ENCODE peak calls at places on chromosomes 13 and 19, in nine cellular contexts. One of them, this sample, is unnamed.

GRCh38 chr19:51398096-51398704 is 7.8 kb upstream of the C19orf84 start:
- DNase-seq in iPS-NIHi11: peak
- DNase-seq in cardiac fibroblast: peak
- DNase-seq in pancreas: no peak
- DNase-seq in Karpas-422: peak
- DNase-seq in colonic mucosa: no peak
- DNase-seq in mucosa of descending colon: no peak
- DNase-seq in lung microvascular endothelial cell: peak
- DNase-seq in NB4: peak
- DNase-seq in this sample: no peak

GRCh38 chr19:29758863-29759262 is 43.8 kb upstream of the C19orf12 start:
- DNase-seq in Karpas-422: no peak
- DNase-seq in lung microvascular endothelial cell: no peak
- DNase-seq in NB4: no peak
- DNase-seq in mucosa of descending colon: no peak
- DNase-seq in iPS-NIHi11: no peak
- DNase-seq in colonic mucosa: no peak
- DNase-seq in cardiac fibroblast: no peak
- DNase-seq in pancreas: no peak
- DNase-seq in this sample: no peak

GRCh38 chr13:113351514-113352026 is 12.4 kb downstream of the GRTP1 start:
- DNase-seq in Karpas-422: no peak
- DNase-seq in iPS-NIHi11: no peak
- DNase-seq in lung microvascular endothelial cell: peak
- DNase-seq in mucosa of descending colon: no peak
- DNase-seq in pancreas: no peak
- DNase-seq in cardiac fibroblast: no peak
- DNase-seq in colonic mucosa: no peak
- DNase-seq in NB4: no peak
- DNase-seq in this sample: no peak

GRCh38 chr19:47026889-47027288 is 7.3 kb downstream of the NPAS1 start:
- DNase-seq in iPS-NIHi11: no peak
- DNase-seq in mucosa of descending colon: no peak
- DNase-seq in lung microvascular endothelial cell: no peak
- DNase-seq in colonic mucosa: no peak
- DNase-seq in NB4: no peak
- DNase-seq in cardiac fibroblast: no peak
- DNase-seq in pancreas: no peak
- DNase-seq in Karpas-422: no peak
- DNase-seq in this sample: no peak

GRCh38 chr13:98548230-98548629 is 28.7 kb downstream of the STK24 start:
- DNase-seq in colonic mucosa: no peak
- DNase-seq in cardiac fibroblast: no peak
- DNase-seq in iPS-NIHi11: no peak
- DNase-seq in NB4: no peak
- DNase-seq in mucosa of descending colon: no peak
- DNase-seq in lung microvascular endothelial cell: no peak
- DNase-seq in pancreas: no peak
- DNase-seq in Karpas-422: no peak
- DNase-seq in this sample: no peak

GRCh38 chr19:54108496-54108895 is 5.8 kb downstream of the NDUFA3 start:
- DNase-seq in pancreas: no peak
- DNase-seq in Karpas-422: no peak
- DNase-seq in lung microvascular endothelial cell: no peak
- DNase-seq in cardiac fibroblast: no peak
- DNase-seq in colonic mucosa: no peak
- DNase-seq in iPS-NIHi11: no peak
- DNase-seq in mucosa of descending colon: no peak
- DNase-seq in NB4: no peak
- DNase-seq in this sample: no peak

GRCh38 chr13:103884139-103884723 is 818.0 kb upstream of the SLC10A2 start:
- DNase-seq in colonic mucosa: no peak
- DNase-seq in NB4: no peak
- DNase-seq in Karpas-422: no peak
- DNase-seq in lung microvascular endothelial cell: no peak
- DNase-seq in cardiac fibroblast: no peak
- DNase-seq in pancreas: no peak
- DNase-seq in iPS-NIHi11: no peak
- DNase-seq in mucosa of descending colon: no peak
- DNase-seq in this sample: no peak

GRCh38 chr13:74132152-74132767 is 1.9 kb downstream of the KLF12 start:
- DNase-seq in iPS-NIHi11: no peak
- DNase-seq in colonic mucosa: no peak
- DNase-seq in pancreas: no peak
- DNase-seq in Karpas-422: peak
- DNase-seq in NB4: no peak
- DNase-seq in lung microvascular endothelial cell: no peak
- DNase-seq in mucosa of descending colon: no peak
- DNase-seq in cardiac fibroblast: peak
- DNase-seq in this sample: peak

GRCh38 chr13:29855784-29856183 is 5.4 kb upstream of the UBL3 start:
- DNase-seq in pancreas: no peak
- DNase-seq in NB4: no peak
- DNase-seq in colonic mucosa: no peak
- DNase-seq in Karpas-422: no peak
- DNase-seq in cardiac fibroblast: no peak
- DNase-seq in lung microvascular endothelial cell: no peak
- DNase-seq in iPS-NIHi11: no peak
- DNase-seq in mucosa of descending colon: no peak
- DNase-seq in this sample: no peak

GRCh38 chr19:53903055-53903680 is 5.9 kb upstream of the CACNG7 start:
- DNase-seq in Karpas-422: peak
- DNase-seq in mucosa of descending colon: no peak
- DNase-seq in iPS-NIHi11: peak
- DNase-seq in pancreas: no peak
- DNase-seq in colonic mucosa: peak
- DNase-seq in NB4: peak
- DNase-seq in lung microvascular endothelial cell: peak
- DNase-seq in cardiac fibroblast: peak
- DNase-seq in this sample: peak

GRCh38 chr13:112783135-112783945 is 93.5 kb downstream of the ATP11A start:
- DNase-seq in lung microvascular endothelial cell: no peak
- DNase-seq in iPS-NIHi11: no peak
- DNase-seq in cardiac fibroblast: peak
- DNase-seq in pancreas: no peak
- DNase-seq in Karpas-422: no peak
- DNase-seq in NB4: no peak
- DNase-seq in colonic mucosa: no peak
- DNase-seq in mucosa of descending colon: peak
- DNase-seq in this sample: no peak

GRCh38 chr13:105159794-105160193 is 1375.7 kb downstream of the EFNB2 start:
- DNase-seq in cardiac fibroblast: no peak
- DNase-seq in iPS-NIHi11: no peak
- DNase-seq in lung microvascular endothelial cell: no peak
- DNase-seq in mucosa of descending colon: no peak
- DNase-seq in pancreas: no peak
- DNase-seq in Karpas-422: no peak
- DNase-seq in colonic mucosa: no peak
- DNase-seq in NB4: no peak
- DNase-seq in this sample: no peak

GRCh38 chr13:21359855-21360254 is 99.2 kb downstream of the ZDHHC20 start:
- DNase-seq in cardiac fibroblast: no peak
- DNase-seq in NB4: no peak
- DNase-seq in iPS-NIHi11: no peak
- DNase-seq in colonic mucosa: no peak
- DNase-seq in Karpas-422: no peak
- DNase-seq in lung microvascular endothelial cell: no peak
- DNase-seq in mucosa of descending colon: no peak
- DNase-seq in pancreas: no peak
- DNase-seq in this sample: no peak

GRCh38 chr13:42539670-42540069 is 34.3 kb upstream of the TNFSF11 start:
- DNase-seq in pancreas: no peak
- DNase-seq in colonic mucosa: no peak
- DNase-seq in mucosa of descending colon: no peak
- DNase-seq in NB4: no peak
- DNase-seq in Karpas-422: no peak
- DNase-seq in iPS-NIHi11: peak
- DNase-seq in cardiac fibroblast: peak
- DNase-seq in lung microvascular endothelial cell: no peak
- DNase-seq in this sample: no peak

GRCh38 chr13:49319555-49320350 is 72.0 kb downstream of the CDADC1 start:
- DNase-seq in lung microvascular endothelial cell: no peak
- DNase-seq in NB4: peak
- DNase-seq in pancreas: no peak
- DNase-seq in mucosa of descending colon: no peak
- DNase-seq in colonic mucosa: no peak
- DNase-seq in cardiac fibroblast: peak
- DNase-seq in iPS-NIHi11: no peak
- DNase-seq in Karpas-422: peak
- DNase-seq in this sample: no peak

GRCh38 chr13:20127563-20128458 is 33.0 kb downstream of the GJA3 start:
- DNase-seq in Karpas-422: no peak
- DNase-seq in NB4: peak
- DNase-seq in lung microvascular endothelial cell: peak
- DNase-seq in colonic mucosa: peak
- DNase-seq in pancreas: peak
- DNase-seq in mucosa of descending colon: peak
- DNase-seq in iPS-NIHi11: peak
- DNase-seq in cardiac fibroblast: peak
- DNase-seq in this sample: peak